ENCODE peak calls at places on chromosomes 5 and 9, in four cellular contexts. One of them, this sample, is unnamed. For H3K9me3, the result is how much of the 10 kb centered on the place peaks cover.

GRCh38 chr5:79200573-79201183 is 35.3 kb upstream of the JMY start:
- DNase-seq in heart right ventricle: no peak
- DNase-seq in body of pancreas: no peak
- DNase-seq in mucosa of descending colon: no peak
- DNase-seq in this sample: no peak

GRCh38 chr5:36156124-36156601 is 4.3 kb downstream of the SKP2 start:
- DNase-seq in heart right ventricle: no peak
- DNase-seq in body of pancreas: no peak
- DNase-seq in mucosa of descending colon: no peak
- DNase-seq in this sample: peak

GRCh38 chr5:79069488-79070001 is at the start of the genes BHMT2 and DMGDH:
- DNase-seq in heart right ventricle: peak
- DNase-seq in body of pancreas: peak
- DNase-seq in mucosa of descending colon: no peak
- DNase-seq in this sample: no peak

GRCh38 chr9:115327441-115328122 is 209.6 kb upstream of the TNC start:
- DNase-seq in heart right ventricle: no peak
- DNase-seq in body of pancreas: no peak
- DNase-seq in mucosa of descending colon: no peak
- DNase-seq in this sample: no peak

GRCh38 chr9:14554866-14555265 is 138.4 kb downstream of the ZDHHC21 start:
- DNase-seq in heart right ventricle: no peak
- DNase-seq in body of pancreas: no peak
- DNase-seq in mucosa of descending colon: no peak
- DNase-seq in this sample: no peak

GRCh38 chr9:127418037-127418471 is 6.1 kb upstream of the ZNF79 start:
- DNase-seq in heart right ventricle: no peak
- DNase-seq in body of pancreas: no peak
- DNase-seq in mucosa of descending colon: no peak
- DNase-seq in this sample: peak

GRCh38 chr9:98142182-98142924 is 23.3 kb upstream of the TRIM14 start:
- DNase-seq in heart right ventricle: no peak
- DNase-seq in body of pancreas: peak
- DNase-seq in mucosa of descending colon: peak
- DNase-seq in this sample: peak

GRCh38 chr5:135824541-135825041 is 9.9 kb upstream of the SLC25A48 start:
- DNase-seq in heart right ventricle: no peak
- DNase-seq in body of pancreas: no peak
- DNase-seq in mucosa of descending colon: no peak
- DNase-seq in this sample: no peak

GRCh38 chr5:173680660-173681242 is 64.3 kb upstream of the BOD1 start:
- DNase-seq in heart right ventricle: no peak
- DNase-seq in body of pancreas: peak
- DNase-seq in mucosa of descending colon: no peak
- DNase-seq in this sample: no peak

GRCh38 chr5:132176987-132177386 is 50.7 kb downstream of the P4HA2 start:
- DNase-seq in heart right ventricle: no peak
- DNase-seq in body of pancreas: no peak
- DNase-seq in mucosa of descending colon: no peak
- DNase-seq in this sample: no peak

GRCh38 chr5:56012281-56012963 is 17.7 kb upstream of the IL6ST start:
- DNase-seq in heart right ventricle: no peak
- DNase-seq in body of pancreas: peak
- DNase-seq in mucosa of descending colon: no peak
- DNase-seq in this sample: no peak

GRCh38 chr5:150584561-150585335 is 55.7 kb upstream of the SYNPO start:
- DNase-seq in heart right ventricle: no peak
- DNase-seq in body of pancreas: no peak
- DNase-seq in mucosa of descending colon: peak
- DNase-seq in this sample: no peak

GRCh38 chr5:67021522-67022316 is 174.9 kb downstream of the CD180 start:
- DNase-seq in heart right ventricle: no peak
- DNase-seq in body of pancreas: no peak
- DNase-seq in mucosa of descending colon: no peak
- DNase-seq in this sample: no peak

GRCh38 chr5:160466889-160467554 is 45.4 kb downstream of the PTTG1 start:
- DNase-seq in heart right ventricle: no peak
- DNase-seq in body of pancreas: no peak
- DNase-seq in mucosa of descending colon: no peak
- DNase-seq in this sample: peak

GRCh38 chr5:37727238-37727637 is 112.6 kb downstream of the GDNF start:
- DNase-seq in heart right ventricle: no peak
- DNase-seq in body of pancreas: no peak
- DNase-seq in mucosa of descending colon: no peak
- DNase-seq in this sample: no peak

GRCh38 chr9:87684627-87685204 is 41.2 kb upstream of the CTSL start:
- DNase-seq in heart right ventricle: no peak
- DNase-seq in body of pancreas: peak
- DNase-seq in mucosa of descending colon: no peak
- DNase-seq in this sample: no peak

GRCh38 chr5:139461698-139462097 is 845 bp downstream of the ECSCR start:
- DNase-seq in heart right ventricle: no peak
- DNase-seq in body of pancreas: no peak
- DNase-seq in mucosa of descending colon: peak
- DNase-seq in this sample: no peak

GRCh38 chr5:163943546-163943945 is 438.1 kb downstream of the MAT2B start:
- DNase-seq in heart right ventricle: no peak
- DNase-seq in body of pancreas: no peak
- DNase-seq in mucosa of descending colon: no peak
- DNase-seq in this sample: no peak

GRCh38 chr9:32413424-32413823 is 29.0 kb downstream of the ACO1 start:
- DNase-seq in heart right ventricle: no peak
- DNase-seq in body of pancreas: no peak
- DNase-seq in mucosa of descending colon: no peak
- DNase-seq in this sample: no peak

GRCh38 chr9:132595319-132595718 is 12.9 kb downstream of the BARHL1 start:
- DNase-seq in heart right ventricle: no peak
- DNase-seq in body of pancreas: no peak
- DNase-seq in mucosa of descending colon: no peak
- DNase-seq in this sample: no peak

GRCh38 chr5:9545301-9545958 is 445 bp downstream of the SEMA5A start:
- DNase-seq in heart right ventricle: peak
- DNase-seq in body of pancreas: peak
- DNase-seq in mucosa of descending colon: peak
- DNase-seq in this sample: peak

GRCh38 chr5:32308951-32309350 is 3.8 kb downstream of the MTMR12 start:
- DNase-seq in heart right ventricle: no peak
- DNase-seq in body of pancreas: no peak
- DNase-seq in mucosa of descending colon: no peak
- DNase-seq in this sample: no peak

GRCh38 chr5:66744040-66744439 is 147.8 kb downstream of the MAST4 start:
- DNase-seq in heart right ventricle: peak
- DNase-seq in body of pancreas: no peak
- DNase-seq in mucosa of descending colon: no peak
- DNase-seq in this sample: no peak

DNA sequence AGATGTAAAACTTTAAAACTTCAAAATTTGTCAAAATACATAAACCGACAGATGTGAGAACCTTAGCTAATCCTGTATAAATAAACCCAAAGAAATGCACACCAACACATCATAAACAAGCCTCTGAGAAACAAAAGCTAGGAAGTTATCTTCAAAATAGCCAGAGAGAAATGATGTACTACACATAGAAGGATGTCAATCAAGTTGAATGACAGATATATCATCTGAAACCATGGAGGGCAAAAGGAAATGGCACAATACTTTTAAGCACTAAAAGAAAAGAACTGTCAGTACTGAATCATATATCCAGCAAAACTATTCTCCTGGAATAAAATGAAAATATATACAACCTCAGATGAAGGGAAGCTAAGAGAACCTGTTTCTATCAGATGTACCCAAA is 595.1 kb upstream of the PTGER4 start:
- DNase-seq in heart right ventricle: no peak
- DNase-seq in body of pancreas: no peak
- DNase-seq in mucosa of descending colon: no peak
- DNase-seq in this sample: no peak
- H3K9me3 ChIP-seq in heart right ventricle: under half
- H3K9me3 ChIP-seq in body of pancreas: under half
- H3K9me3 ChIP-seq in mucosa of descending colon: under half
- H3K9me3 ChIP-seq in this sample: under half

DNA sequence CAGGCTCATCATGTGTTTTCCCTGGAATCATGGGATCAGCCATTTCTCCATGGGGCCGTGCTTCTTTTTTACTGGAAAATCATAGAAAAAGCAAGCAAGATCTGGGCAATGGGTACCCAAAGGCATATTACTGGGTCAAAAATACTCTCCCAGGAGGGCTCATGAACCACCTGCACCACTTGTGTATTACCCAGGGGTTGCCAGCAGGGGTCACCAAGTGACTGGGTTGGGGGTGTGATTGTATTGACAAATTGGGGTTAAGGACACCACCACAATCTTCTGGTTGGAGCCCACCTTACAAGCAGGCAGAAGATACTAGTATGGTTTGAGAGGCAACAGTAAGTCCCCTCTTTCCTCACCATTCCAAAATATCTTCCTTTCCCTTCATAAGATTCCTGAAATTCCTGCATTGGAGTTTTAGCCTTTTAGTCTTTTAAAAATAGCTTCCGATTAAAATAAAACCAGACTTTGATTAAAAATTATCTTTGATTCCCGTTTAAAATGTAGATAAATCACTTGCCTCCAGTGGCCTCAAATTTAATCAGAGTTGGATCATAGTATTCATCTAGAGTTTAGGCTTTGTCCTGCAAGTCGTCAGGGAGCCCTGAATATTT is 603.3 kb downstream of the KIF4B start:
- DNase-seq in heart right ventricle: peak
- DNase-seq in body of pancreas: peak
- DNase-seq in mucosa of descending colon: no peak
- DNase-seq in this sample: peak
- TF ChIP-seq CTCF in heart right ventricle: peak
- TF ChIP-seq CTCF in body of pancreas: peak
- TF ChIP-seq CTCF in mucosa of descending colon: peak
- TF ChIP-seq CTCF in this sample: peak

GRCh38 chr5:17978954-17979353 is 344.7 kb downstream of the TAF11L14 start:
- DNase-seq in heart right ventricle: no peak
- DNase-seq in body of pancreas: no peak
- DNase-seq in mucosa of descending colon: no peak
- DNase-seq in this sample: no peak
- H3K9me3 ChIP-seq in heart right ventricle: under half
- H3K9me3 ChIP-seq in body of pancreas: under half
- H3K9me3 ChIP-seq in mucosa of descending colon: under half
- H3K9me3 ChIP-seq in this sample: under half

GRCh38 chr5:74903165-74903787 is 37.1 kb upstream of the FAM169A start:
- DNase-seq in heart right ventricle: peak
- DNase-seq in body of pancreas: peak
- DNase-seq in mucosa of descending colon: peak
- DNase-seq in this sample: peak
- TF ChIP-seq CTCF in heart right ventricle: peak
- TF ChIP-seq CTCF in body of pancreas: peak
- TF ChIP-seq CTCF in mucosa of descending colon: peak
- TF ChIP-seq CTCF in this sample: peak

DNA sequence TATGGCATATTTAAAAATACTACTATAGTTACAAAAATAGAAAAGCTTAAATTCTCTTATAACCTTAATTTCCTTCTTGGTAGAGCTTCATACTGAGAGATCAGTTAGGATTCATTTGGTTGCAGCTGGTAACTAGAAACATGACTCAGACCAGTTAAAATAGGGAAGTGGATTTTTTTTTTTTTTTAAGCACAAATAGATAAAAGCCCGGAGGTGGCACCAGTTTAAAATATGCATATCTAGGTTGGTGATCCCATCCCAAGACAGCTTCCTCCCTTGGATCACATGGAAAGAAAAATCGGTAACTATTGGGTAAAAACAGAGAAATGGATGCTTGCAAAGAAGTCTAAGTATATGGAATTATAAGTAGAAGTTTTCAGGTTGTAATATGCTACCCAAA is 1634.3 kb downstream of the MAT2B start:
- DNase-seq in heart right ventricle: no peak
- DNase-seq in body of pancreas: no peak
- DNase-seq in mucosa of descending colon: no peak
- DNase-seq in this sample: no peak
- H3K9me3 ChIP-seq in heart right ventricle: under half
- H3K9me3 ChIP-seq in body of pancreas: under half
- H3K9me3 ChIP-seq in mucosa of descending colon: under half
- H3K9me3 ChIP-seq in this sample: under half

DNA sequence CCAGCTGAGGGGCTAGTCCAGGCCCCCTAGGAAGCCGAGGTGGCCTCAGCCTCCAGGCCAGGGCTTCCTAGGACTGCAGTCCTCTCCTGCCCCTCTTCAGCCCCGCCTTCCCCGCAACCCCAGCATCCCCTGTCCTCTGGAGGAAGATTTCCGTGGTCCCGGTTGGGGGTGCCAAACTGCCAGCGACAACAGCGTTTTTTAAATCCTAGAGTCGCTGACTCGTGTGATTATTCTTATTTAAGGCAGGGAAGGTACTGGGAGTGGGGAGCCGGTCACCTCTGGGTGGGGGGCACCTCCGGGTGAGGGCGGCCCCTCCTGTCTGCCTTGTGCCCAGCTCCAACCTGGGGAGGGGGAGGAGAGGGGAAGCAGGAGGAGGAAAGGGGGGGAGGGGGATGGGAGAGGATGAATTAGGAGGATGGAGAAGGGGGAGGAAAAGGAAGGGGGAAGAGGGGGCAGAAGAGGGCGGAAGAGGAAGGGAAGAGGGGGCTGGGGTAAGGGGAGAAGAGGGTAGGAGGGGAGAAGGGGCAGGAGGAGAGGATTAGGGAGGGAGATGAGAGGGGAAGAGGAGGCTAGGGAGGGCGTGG is 173.1 kb upstream of the IER5L start:
- DNase-seq in heart right ventricle: no peak
- DNase-seq in body of pancreas: no peak
- DNase-seq in mucosa of descending colon: no peak
- DNase-seq in this sample: no peak
- TF ChIP-seq CTCF in heart right ventricle: no peak
- TF ChIP-seq CTCF in body of pancreas: no peak
- TF ChIP-seq CTCF in mucosa of descending colon: no peak
- TF ChIP-seq CTCF in this sample: no peak

GRCh38 chr5:141398608-141399007 is 861 bp downstream of the PCDHGB5 start:
- DNase-seq in heart right ventricle: no peak
- DNase-seq in body of pancreas: no peak
- DNase-seq in mucosa of descending colon: no peak
- DNase-seq in this sample: no peak
- H3K9me3 ChIP-seq in heart right ventricle: half or more
- H3K9me3 ChIP-seq in body of pancreas: under half
- H3K9me3 ChIP-seq in mucosa of descending colon: half or more
- H3K9me3 ChIP-seq in this sample: under half

DNA sequence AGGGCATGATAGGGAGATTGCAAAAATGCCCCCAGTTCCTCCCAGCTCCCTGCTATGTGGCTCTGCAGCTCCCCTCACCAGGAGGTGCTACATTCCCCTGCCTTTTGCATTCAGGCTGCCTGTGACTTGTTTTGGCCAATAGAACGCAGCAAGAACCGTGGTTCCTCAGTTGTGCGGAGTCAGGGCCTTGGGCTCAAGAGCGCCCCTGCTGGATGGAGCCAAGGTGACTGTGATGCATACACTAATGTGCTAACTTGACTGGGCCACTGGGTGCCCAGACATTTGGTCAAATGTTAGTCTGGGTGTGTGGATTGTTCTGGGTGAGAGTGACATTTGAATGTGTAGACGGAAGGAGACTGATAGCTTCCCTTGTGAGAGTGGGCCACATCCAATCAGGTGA is 123.3 kb upstream of the MVB12B start:
- DNase-seq in heart right ventricle: no peak
- DNase-seq in body of pancreas: no peak
- DNase-seq in mucosa of descending colon: no peak
- DNase-seq in this sample: no peak
- TF ChIP-seq CTCF in heart right ventricle: no peak
- TF ChIP-seq CTCF in body of pancreas: no peak
- TF ChIP-seq CTCF in mucosa of descending colon: no peak
- TF ChIP-seq CTCF in this sample: no peak

This sample was measured in Caco-2.